ENCODE peak calls at places on chromosomes 13 and 19, in five cellular contexts. A is breast epithelium, R is stomach, N is IMR-90, J is body of pancreas. X is an unnamed sample. For H3K4me1, the result is how much of the 10 kb centered on the place peaks cover.

GRCh38 chr19:4523306-4524110 is 5.2 kb upstream of the PLIN4 start:
- DNase-seq in A (no peak), R (peak), N (peak), J (peak), X (peak)

GRCh38 chr13:43537124-43537523 is 249.6 kb downstream of the ENOX1 start:
- DNase-seq in A (no peak), R (no peak), N (peak), J (no peak), X (no peak)

GRCh38 chr19:4009990-4010807 is 2.7 kb downstream of the PIAS4 start:
- DNase-seq in A (no peak), R (no peak), N (peak), J (peak), X (no peak)

GRCh38 chr19:5342573-5343201 is 2.1 kb upstream of the PTPRS start:
- DNase-seq in A (no peak), R (no peak), N (no peak), J (no peak), X (no peak)

GRCh38 chr19:3546119-3546518 is 7.1 kb downstream of the TEKTIP1 start:
- DNase-seq in A (no peak), R (peak), N (no peak), J (no peak), X (no peak)

GRCh38 chr19:45293682-45294081 is 29.0 kb downstream of the CKM start:
- DNase-seq in A (no peak), R (no peak), N (no peak), J (no peak), X (no peak)

GRCh38 chr19:49861541-49862410 is 5.6 kb downstream of the PNKP start:
- DNase-seq in A (no peak), R (peak), N (no peak), J (no peak), X (peak)

GRCh38 chr13:25249001-25249543 is 38.2 kb downstream of the MTMR6 start:
- DNase-seq in A (no peak), R (no peak), N (peak), J (no peak), X (no peak)

GRCh38 chr19:18086590-18087138 is at the start of gene IL12RB1:
- DNase-seq in A (no peak), R (peak), N (no peak), J (no peak), X (no peak)

GRCh38 chr13:46332772-46333171 is 54.3 kb downstream of the RUBCNL start:
- DNase-seq in A (no peak), R (no peak), N (no peak), J (no peak), X (no peak)

GRCh38 chr19:6890938-6891337 is 3.6 kb downstream of the ADGRE1 start:
- DNase-seq in A (no peak), R (no peak), N (no peak), J (no peak), X (no peak)

GRCh38 chr13:101916108-101916757 is 463.8 kb downstream of the ITGBL1 start:
- DNase-seq in A (no peak), R (no peak), N (no peak), J (peak), X (no peak)

GRCh38 chr19:6519289-6519688 is 11.5 kb upstream of the TNFSF9 start:
- DNase-seq in A (no peak), R (no peak), N (peak), J (no peak), X (no peak)

GRCh38 chr19:41755328-41755913 is at the start of gene CEACAM6:
- DNase-seq in A (no peak), R (no peak), N (no peak), J (no peak), X (no peak)

GRCh38 chr19:52942371-52943133 is 19.3 kb upstream of the ZNF888 start:
- DNase-seq in A (peak), R (peak), N (peak), J (peak), X (peak)
- TF ChIP-seq POLR2A in A (peak), R (peak), N (peak), J (peak), X (peak)

DNA sequence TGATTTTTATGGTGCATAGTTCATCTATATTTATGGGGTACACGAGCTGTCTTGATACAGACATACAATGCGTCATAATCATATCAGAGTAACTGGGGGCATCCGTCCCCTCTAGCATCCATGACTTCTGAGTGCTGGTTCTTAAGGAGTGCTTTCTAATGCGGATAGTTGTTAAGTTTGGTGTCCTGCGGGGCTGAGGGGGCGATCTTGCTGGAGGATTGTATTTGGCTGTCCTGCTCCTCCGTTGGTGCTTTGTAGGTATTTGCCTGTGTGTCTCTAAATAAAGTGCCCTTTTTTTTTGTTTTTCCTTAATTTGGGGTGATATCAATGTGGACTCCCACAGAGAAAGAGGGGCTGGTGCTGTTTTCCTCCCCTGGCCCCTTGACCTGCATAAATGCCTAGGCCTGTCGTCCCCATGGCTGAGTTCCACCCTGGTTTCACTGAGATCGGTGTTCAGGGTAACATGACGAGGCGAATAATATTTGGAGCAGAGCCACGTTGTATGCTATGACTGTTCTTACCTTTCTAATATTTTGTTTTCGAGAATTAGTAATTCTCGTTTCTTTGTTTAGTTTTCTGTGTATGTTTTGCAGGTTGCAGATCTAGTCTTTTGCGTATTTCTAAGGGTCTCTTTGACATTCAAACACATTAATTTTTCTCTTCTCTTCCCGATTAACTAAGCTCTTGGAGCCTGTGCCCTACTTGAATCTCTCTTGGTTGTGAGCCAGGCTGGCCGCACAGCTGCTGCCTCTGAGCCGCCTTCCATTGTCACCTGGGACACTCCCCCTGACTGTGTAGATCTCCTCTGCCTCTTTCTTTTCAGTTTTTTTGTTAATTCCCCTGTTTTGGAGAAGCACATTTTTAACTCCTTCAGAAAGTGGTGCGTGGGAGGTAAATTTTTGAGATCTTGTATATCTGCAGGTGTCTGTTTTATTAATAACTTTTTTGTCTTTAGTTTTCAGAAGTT is 100.3 kb downstream of the ARHGEF7 start:
- DNase-seq in A (no peak), R (no peak), N (no peak), J (peak), X (peak)
- H3K4me1 ChIP-seq in A (under half), R (under half), N (under half), J (under half), X (under half)

GRCh38 chr13:99542788-99543406 is 41.6 kb downstream of the TM9SF2 start:
- DNase-seq in A (no peak), R (no peak), N (no peak), J (no peak), X (no peak)
- TF ChIP-seq POLR2A in A (no peak), R (no peak), N (no peak), J (no peak), X (no peak)

GRCh38 chr13:40652588-40652940 is 13.9 kb downstream of the FOXO1 start:
- DNase-seq in A (no peak), R (no peak), N (no peak), J (no peak), X (no peak)

GRCh38 chr13:40657307-40657706 is 9.1 kb downstream of the FOXO1 start:
- DNase-seq in A (no peak), R (no peak), N (no peak), J (no peak), X (no peak)

GRCh38 chr13:40653558-40654318 is 12.7 kb downstream of the FOXO1 start:
- DNase-seq in A (no peak), R (no peak), N (no peak), J (no peak), X (no peak)

GRCh38 chr13:40657961-40658360 is 8.5 kb downstream of the FOXO1 start:
- DNase-seq in A (no peak), R (no peak), N (no peak), J (no peak), X (no peak)

GRCh38 chr13:40656358-40656757 is 10.1 kb downstream of the FOXO1 start:
- DNase-seq in A (no peak), R (no peak), N (no peak), J (no peak), X (no peak)
- H3K4me1 ChIP-seq in A (under half), R (under half), N (under half), J (half or more), X (half or more)

DNA sequence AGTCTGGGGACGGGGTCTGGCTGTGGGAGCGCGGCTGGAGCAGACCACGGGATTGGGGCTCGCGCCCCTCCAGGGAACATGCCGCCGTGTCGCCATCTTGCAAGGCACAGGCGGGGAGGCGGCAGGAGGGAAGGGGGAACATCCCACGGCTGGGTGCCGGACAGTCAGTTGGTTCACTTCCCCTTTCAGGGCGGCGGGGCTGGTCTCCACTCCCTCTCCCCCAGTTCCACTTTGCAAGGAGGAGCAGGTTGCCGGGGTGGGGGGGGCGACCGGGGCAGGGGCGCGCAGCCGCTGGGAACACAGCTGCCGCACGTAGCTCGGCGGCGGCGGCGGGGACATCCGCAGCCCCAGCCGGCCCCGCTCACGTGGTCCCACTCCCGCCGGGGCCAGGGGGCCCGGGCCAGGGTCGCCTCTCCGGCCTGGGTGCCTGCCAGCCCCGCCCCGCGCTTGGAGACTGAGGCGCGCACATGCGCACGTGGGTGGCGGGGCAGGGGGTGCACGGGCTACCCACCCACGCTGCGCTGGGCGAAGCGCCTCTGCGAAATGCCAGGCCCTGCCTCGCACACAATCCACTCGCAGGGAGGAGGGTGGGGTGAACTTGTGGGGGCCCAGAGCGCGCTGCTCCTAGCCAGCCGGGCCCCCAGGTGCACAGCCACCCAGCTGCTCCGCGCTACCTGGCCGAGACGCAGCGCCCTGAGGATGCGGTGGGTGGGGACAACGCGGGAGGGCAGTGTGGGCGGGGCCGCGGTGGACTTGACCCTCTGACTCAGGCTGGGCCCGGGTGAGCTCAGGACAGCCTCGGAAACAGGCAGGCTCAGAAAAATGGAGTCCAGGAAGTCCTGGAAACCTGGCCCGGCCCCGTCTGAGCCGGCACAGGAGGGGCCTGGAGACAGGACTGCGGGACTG is 6.4 kb downstream of the KLF16 start:
- DNase-seq in A (peak), R (peak), N (peak), J (peak), X (peak)
- TF ChIP-seq POLR2A in A (no peak), R (peak), N (no peak), J (peak), X (no peak)

DNA sequence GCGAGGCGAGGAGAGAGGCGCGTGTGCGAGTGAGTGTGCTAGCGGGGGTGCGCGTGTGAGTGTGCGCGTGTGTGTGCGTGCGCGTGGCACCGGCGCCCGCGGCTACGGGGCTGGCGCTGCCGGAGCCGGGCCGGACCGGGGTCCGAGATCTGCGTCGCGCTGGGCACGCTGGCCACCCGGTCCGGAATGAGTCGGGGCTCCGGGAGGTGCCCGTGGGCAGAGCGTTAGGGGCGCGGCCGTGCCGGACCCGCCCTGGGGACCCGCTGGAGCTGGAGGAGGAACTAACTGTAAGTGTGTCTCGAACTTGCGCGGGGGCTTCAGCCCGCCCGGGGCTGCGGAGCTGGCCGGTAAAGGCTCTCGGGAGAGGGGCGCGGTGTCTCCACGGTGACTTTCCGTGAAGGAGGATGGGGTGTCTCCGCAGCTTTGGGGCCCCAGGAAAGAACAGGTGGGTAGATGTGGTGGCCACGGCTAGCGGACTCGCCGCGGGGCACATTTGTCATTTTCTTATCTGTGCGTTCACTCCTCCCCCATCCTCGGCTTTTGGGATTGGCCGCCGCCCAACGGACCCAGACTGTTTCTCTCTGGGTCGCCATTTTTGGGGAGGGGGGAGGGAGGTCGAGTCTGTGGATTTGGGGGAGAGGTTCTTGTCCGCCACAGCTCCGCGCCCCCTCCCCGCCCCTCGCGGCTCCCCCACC is 10.1 kb upstream of the SOX1 start:
- DNase-seq in A (no peak), R (no peak), N (no peak), J (no peak), X (no peak)
- H3K4me1 ChIP-seq in A (under half), R (under half), N (under half), J (under half), X (under half)

DNA sequence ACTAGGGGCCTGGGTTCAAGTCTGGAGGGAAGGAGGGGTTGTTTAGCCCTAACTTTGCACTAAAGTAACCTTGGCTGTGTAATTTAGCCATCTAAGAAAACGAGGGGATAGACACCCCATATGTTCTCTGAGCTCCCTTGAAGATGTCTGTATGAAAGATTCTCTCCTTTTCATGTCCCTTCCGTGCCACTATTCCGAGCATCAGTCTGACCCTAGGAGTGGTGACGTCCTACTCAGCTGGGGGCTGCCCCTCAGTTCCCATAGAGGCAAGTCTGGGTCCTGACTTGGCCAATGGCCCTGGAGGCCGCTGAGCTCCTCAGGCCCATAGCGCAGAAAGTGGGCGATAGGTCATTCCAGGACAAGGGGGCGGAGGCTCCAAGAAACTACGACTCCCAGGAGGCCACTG is 790 bp upstream of the WDFY2 start:
- DNase-seq in A (no peak), R (no peak), N (no peak), J (no peak), X (no peak)
- TF ChIP-seq POLR2A in A (no peak), R (no peak), N (no peak), J (no peak), X (no peak)

X was measured in thyroid gland.